ENCODE peak calls at places on chromosome 5, in four cellular contexts. B is lower lobe of right lung, H is fibroblast of lung, N is IMR-90. A is an unnamed sample. For H3K4me1, the result is how much of the 10 kb centered on the place peaks cover.

GRCh38 chr5:158456756-158457155 is 597.8 kb upstream of the CLINT1 start:
- DNase-seq in B (no peak), H (peak), N (peak), A (no peak)

GRCh38 chr5:177369050-177369912 is 11.6 kb downstream of the RGS14 start:
- DNase-seq in B (no peak), H (no peak), N (no peak), A (no peak)

GRCh38 chr5:142924135-142924883 is 154.1 kb downstream of the ARHGAP26 start:
- DNase-seq in B (no peak), H (peak), N (peak), A (no peak)

GRCh38 chr5:151471276-151471675 is 23.9 kb downstream of the SLC36A1 start:
- DNase-seq in B (no peak), H (peak), N (peak), A (no peak)

GRCh38 chr5:172488221-172488620 is 33.9 kb upstream of the SH3PXD2B start:
- DNase-seq in B (no peak), H (no peak), N (no peak), A (peak)

GRCh38 chr5:151628112-151628823 is 37.1 kb upstream of the FAT2 start:
- DNase-seq in B (no peak), H (peak), N (no peak), A (no peak)

GRCh38 chr5:176738851-176739250 is 71.5 kb upstream of the UNC5A start:
- DNase-seq in B (no peak), H (no peak), N (no peak), A (no peak)

GRCh38 chr5:150266807-150267408 is 22.7 kb downstream of the CAMK2A start:
- DNase-seq in B (no peak), H (no peak), N (no peak), A (no peak)

GRCh38 chr5:173201636-173202265 is 33.3 kb downstream of the NKX2-5 start:
- DNase-seq in B (no peak), H (peak), N (peak), A (no peak)

GRCh38 chr5:144566747-144567415 is 396.2 kb downstream of the KCTD16 start:
- DNase-seq in B (no peak), H (peak), N (peak), A (no peak)

GRCh38 chr5:176545737-176546509 is 3.2 kb upstream of the CDHR2 start:
- DNase-seq in B (no peak), H (no peak), N (no peak), A (peak)

GRCh38 chr5:58462623-58463230 is 2.8 kb upstream of the PLK2 start:
- DNase-seq in B (no peak), H (peak), N (peak), A (peak)

GRCh38 chr5:132883261-132883834 is 9.9 kb downstream of the LEAP2 start:
- DNase-seq in B (no peak), H (peak), N (peak), A (peak)

GRCh38 chr5:76402251-76402879 is 720 bp upstream of the IQGAP2 start:
- DNase-seq in B (peak), H (peak), N (no peak), A (peak)

GRCh38 chr5:7926296-7926695 is 57.3 kb downstream of the MTRR start:
- DNase-seq in B (no peak), H (peak), N (peak), A (no peak)

GRCh38 chr5:31064215-31064614 is 129.3 kb upstream of the CDH6 start:
- DNase-seq in B (no peak), H (no peak), N (no peak), A (no peak)

DNA sequence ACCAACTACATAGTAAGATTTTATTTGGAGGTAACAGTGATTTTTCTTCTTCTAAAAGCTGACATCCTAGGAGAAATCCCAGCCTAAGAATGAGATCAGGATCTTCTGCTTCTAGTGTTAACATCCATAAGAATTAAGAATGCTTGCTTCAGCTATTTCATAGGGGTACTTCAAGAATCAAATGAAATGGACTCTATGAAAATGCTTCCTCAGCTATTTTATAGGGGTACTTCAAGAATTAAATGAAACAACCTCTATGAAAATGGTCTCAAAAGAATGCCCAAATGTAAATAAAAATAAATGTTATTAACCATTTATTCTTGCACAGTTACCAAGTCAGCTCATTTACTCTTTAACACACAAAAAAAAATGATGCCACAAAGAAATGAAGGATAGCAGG is 31.5 kb downstream of the ZNF608 start:
- DNase-seq in B (no peak), H (no peak), N (no peak), A (no peak)
- H3K4me1 ChIP-seq in B (under half), H (under half), N (under half), A (under half)

GRCh38 chr5:134464988-134465855 is 53.5 kb upstream of the CDKN2AIPNL start:
- DNase-seq in B (no peak), H (no peak), N (no peak), A (no peak)

GRCh38 chr5:134467231-134467630 is 55.5 kb upstream of the CDKN2AIPNL start:
- DNase-seq in B (no peak), H (no peak), N (no peak), A (no peak)

GRCh38 chr5:134465856-134466240 is 54.2 kb upstream of the CDKN2AIPNL start:
- DNase-seq in B (peak), H (peak), N (peak), A (peak)

GRCh38 chr5:134463991-134464760 is 52.5 kb upstream of the CDKN2AIPNL start:
- DNase-seq in B (no peak), H (peak), N (peak), A (no peak)

GRCh38 chr5:134466241-134467069 is 54.8 kb upstream of the CDKN2AIPNL start:
- DNase-seq in B (peak), H (peak), N (peak), A (peak)
- H3K4me1 ChIP-seq in B (under half), H (under half), N (under half), A (under half)

DNA sequence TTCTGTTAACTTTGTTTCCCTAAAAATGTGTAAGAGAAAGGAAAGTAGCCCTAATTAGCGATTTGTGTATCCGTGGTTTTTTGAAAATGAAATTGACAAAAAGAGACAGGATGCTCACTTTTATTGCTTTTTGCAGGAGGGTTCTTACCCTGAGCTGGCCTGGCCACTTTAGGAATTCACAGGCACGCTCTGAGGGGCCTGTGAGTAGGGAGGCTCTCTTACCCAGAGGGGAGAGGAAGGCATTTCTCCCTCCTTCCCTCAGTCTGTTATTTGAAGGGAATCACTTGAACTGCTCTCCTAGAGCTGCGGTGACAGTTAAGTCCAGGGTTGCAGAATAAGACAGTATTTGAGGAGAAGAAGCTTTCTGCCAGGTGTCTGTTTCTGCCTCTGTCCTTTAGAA is 16.7 kb downstream of the PIK3R1 start:
- DNase-seq in B (no peak), H (no peak), N (no peak), A (no peak)
- H3K4me1 ChIP-seq in B (half or more), H (under half), N (under half), A (under half)

DNA sequence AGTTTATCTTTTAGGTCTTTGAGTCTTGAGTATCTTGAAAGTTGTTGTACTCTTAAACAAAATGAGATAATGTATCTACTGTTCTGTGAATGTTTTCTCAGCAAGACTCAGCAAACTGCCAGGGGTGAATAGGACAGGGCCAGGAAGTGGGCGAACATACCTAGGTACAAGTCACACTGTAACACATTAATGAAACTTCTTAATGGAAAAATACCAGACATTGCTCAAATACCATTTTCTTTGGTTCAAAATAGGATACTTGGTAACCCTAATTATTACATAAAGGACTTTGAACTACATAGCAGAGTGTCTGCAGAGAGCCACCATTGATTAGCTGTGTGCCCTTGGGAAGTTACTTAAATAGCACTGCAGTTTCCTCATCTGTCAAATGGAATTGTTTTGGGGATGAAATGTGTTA is 197.5 kb downstream of the ARHGEF28 start:
- DNase-seq in B (no peak), H (peak), N (peak), A (no peak)
- H3K4me1 ChIP-seq in B (under half), H (under half), N (under half), A (under half)

GRCh38 chr5:14148890-14149671 is 5.9 kb downstream of the TRIO start:
- DNase-seq in B (no peak), H (peak), N (no peak), A (peak)
- H3K4me1 ChIP-seq in B (half or more), H (under half), N (under half), A (half or more)

GRCh38 chr5:35816881-35817521 is 39.7 kb upstream of the IL7R start:
- DNase-seq in B (no peak), H (no peak), N (no peak), A (no peak)

GRCh38 chr5:35821513-35821912 is 35.2 kb upstream of the IL7R start:
- DNase-seq in B (no peak), H (no peak), N (no peak), A (no peak)

GRCh38 chr5:35819026-35819425 is 37.7 kb upstream of the IL7R start:
- DNase-seq in B (no peak), H (no peak), N (no peak), A (no peak)

GRCh38 chr5:35820720-35821119 is 36.0 kb upstream of the IL7R start:
- DNase-seq in B (no peak), H (no peak), N (no peak), A (no peak)

DNA sequence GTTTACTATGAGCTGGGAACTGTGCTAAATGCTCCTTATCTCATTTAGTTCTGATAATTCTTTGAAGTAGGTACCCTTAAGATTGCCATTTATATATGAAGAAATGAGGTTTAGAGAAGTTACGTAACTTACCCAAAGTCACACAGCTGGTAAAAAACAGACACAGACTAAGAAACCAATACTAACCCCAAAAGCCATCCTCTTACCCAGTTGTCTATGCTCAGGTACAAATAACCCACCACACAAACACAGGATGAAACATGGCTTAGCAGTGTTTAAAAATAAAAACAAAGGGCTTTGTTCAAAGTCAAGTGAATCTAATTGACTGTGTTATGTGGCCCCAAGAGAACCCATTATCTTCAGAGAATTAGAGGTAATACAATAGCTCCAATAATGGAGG is 37.0 kb upstream of the IL7R start:
- DNase-seq in B (no peak), H (no peak), N (no peak), A (no peak)
- H3K4me1 ChIP-seq in B (under half), H (under half), N (under half), A (under half)

A was measured in transverse colon.